ENCODE peak calls at places on chromosome 5, in five cellular contexts. Z is spleen, T is ovary, V is IMR-90, Q is A549. E is an unnamed sample.

GRCh38 chr5:97628011-97628410 is 445.0 kb upstream of the RIOK2 start:
- DNase-seq in V (peak; percentile 16), Q (no peak), Z (no peak), T (no peak), E (no peak)

GRCh38 chr5:91283899-91284298 is 99.2 kb downstream of the ARRDC3 start:
- DNase-seq in V (peak; percentile 81), Z (no peak), Q (no peak), T (no peak), E (peak; percentile 3)

GRCh38 chr5:146003852-146004251 is 67.5 kb downstream of the SH3RF2 start:
- DNase-seq in Z (no peak), V (peak; percentile 12), Q (no peak), T (no peak), E (no peak)

GRCh38 chr5:103410174-103410573 is 151.6 kb downstream of the MACIR start:
- DNase-seq in T (no peak), V (no peak), Q (no peak), Z (no peak), E (no peak)

GRCh38 chr5:169914766-169915165 is 65.5 kb downstream of the INSYN2B start:
- DNase-seq in T (peak; percentile 30), V (peak; percentile 75), Z (no peak), Q (no peak), E (no peak)

GRCh38 chr5:141597394-141597793 is 21.4 kb downstream of the DIAPH1 start:
- DNase-seq in T (no peak), Z (no peak), Q (no peak), V (no peak), E (no peak)

GRCh38 chr5:69512740-69513260 is 20.2 kb downstream of the OCLN start:
- DNase-seq in Z (no peak), Q (no peak), T (no peak), V (peak; percentile 93), E (no peak)

GRCh38 chr5:134874831-134875655 is 872 bp downstream of the TXNDC15 start:
- DNase-seq in Q (peak; percentile 51), T (peak; percentile 58), Z (peak; percentile 82), V (peak; percentile 88), E (peak; percentile 70)

GRCh38 chr5:82217917-82218316 is 60.2 kb downstream of the RPS23 start:
- DNase-seq in Q (no peak), T (no peak), Z (no peak), V (no peak), E (no peak)

GRCh38 chr5:42970636-42971559 is 69.2 kb downstream of the ANXA2R start:
- DNase-seq in T (no peak), Q (no peak), Z (no peak), V (no peak), E (peak; percentile 71)

GRCh38 chr5:143977891-143978448 is 166.0 kb downstream of the HMHB1 start:
- DNase-seq in V (no peak), Q (no peak), T (no peak), Z (no peak), E (no peak)

DNA sequence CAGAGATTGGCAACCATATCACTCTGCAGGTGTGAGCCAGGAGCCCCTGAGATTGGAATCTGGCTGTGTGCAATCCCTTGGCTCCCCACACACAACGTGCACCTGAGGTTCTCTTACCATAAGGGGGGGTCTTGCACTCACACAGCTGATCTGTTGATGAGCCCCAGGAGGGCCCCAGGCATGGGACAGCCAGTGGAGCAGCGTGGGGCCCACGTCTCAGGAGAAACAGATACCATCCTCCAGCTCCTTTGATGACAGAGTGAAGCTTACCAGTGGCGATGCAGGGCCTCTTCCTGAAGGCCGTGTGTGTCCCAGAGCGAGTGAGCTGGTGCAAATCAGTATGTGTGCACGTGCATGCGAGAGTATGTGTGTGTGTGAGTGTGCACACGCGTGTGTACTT is 287.4 kb downstream of the IRX1 start:
- DNase-seq in V (no peak), Q (no peak), Z (no peak), T (no peak), E (no peak)
- TF ChIP-seq POLR2A in V (no peak), Q (no peak), Z (no peak), T (no peak), E (no peak)

GRCh38 chr5:112419596-112420110 is 576 bp upstream of the EPB41L4A start:
- DNase-seq in T (peak; percentile 47), Q (peak; percentile 38), Z (peak; percentile 86), V (no peak), E (peak; percentile 81)
- TF ChIP-seq POLR2A in T (no peak), Q (no peak), Z (no peak), V (no peak), E (no peak)

DNA sequence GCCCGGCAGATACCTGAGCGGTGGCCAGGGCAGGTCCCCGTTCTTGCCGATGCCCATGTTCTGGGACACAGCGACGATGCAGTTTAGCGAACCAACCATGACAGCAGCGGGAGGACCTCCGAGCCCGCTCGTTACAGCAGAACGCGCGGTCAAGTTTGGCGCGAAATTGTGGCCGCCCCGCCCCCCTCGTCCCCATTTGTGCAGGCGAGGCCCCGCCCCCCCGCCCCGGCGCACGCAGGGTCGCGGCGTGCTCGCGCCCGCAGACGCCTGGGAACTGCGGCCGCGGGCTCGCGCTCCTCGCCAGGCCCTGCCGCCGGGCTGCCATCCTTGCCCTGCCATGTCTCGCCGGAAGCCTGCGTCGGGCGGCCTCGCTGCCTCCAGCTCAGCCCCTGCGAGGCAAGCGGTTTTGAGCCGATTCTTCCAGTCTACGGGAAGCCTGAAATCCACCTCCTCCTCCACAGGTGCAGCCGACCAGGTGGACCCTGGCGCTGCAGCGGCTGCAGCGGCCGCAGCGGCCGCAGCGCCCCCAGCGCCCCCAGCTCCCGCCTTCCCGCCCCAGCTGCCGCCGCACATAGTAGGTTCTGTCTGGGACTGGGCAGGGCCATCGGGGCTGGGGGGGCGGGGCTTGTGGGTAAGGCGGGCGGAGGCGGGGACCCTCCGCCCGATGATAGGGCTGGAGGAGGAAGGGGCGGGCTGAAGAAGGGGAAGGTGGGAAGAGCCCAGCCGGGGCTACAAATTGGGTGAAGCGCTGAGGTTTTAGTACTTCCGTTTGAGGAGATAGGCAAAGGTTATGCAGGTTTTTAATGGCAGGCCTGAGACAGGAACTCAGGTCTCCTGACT is at the start of the genes DHFR and MSH3:
- DNase-seq in Z (peak; percentile 96), V (peak; percentile 83), Q (peak; percentile 85), T (peak; percentile 85), E (peak; percentile 94)
- TF ChIP-seq POLR2A in Z (peak; percentile 8), V (peak; percentile 69), Q (peak; percentile 79), T (no peak), E (peak; percentile 81)

GRCh38 chr5:118711727-118712126 is 276.6 kb downstream of the DTWD2 start:
- DNase-seq in Q (no peak), Z (no peak), T (no peak), V (no peak), E (no peak)

GRCh38 chr5:118703241-118703640 is 285.1 kb downstream of the DTWD2 start:
- DNase-seq in Q (no peak), V (no peak), T (no peak), Z (no peak), E (no peak)

GRCh38 chr5:118701796-118702195 is 286.6 kb downstream of the DTWD2 start:
- DNase-seq in Z (no peak), T (no peak), V (no peak), Q (no peak), E (no peak)

GRCh38 chr5:118700510-118700909 is 287.8 kb downstream of the DTWD2 start:
- DNase-seq in Q (no peak), Z (no peak), T (no peak), V (no peak), E (no peak)

DNA sequence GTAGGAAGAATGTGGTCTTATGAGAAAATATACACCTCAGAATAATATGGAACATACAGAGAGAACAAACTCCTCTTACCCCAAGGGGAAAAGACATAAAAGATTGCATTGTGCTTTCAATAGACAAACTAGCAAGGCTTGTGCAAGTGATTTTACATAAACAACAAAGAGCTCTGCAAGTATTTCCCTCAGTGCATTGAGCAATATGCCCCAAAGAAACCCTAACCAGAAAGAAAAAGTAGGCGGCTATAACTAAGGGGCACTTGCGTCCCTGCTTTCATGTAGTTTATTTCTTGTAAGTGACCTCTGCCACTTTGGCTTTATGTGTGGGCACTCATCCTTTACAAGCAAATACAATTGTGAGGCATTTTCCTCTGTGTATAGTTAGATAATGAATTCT is 282.4 kb downstream of the DTWD2 start:
- DNase-seq in Q (no peak), V (no peak), T (no peak), Z (no peak), E (no peak)
- TF ChIP-seq POLR2A in Q (no peak), V (no peak), T (no peak), Z (no peak), E (no peak)

GRCh38 chr5:41924872-41925554 is at the start of gene FBXO4:
- DNase-seq in Z (peak; percentile 98), Q (peak; percentile 56), T (peak; percentile 84), V (peak; percentile 78), E (peak; percentile 92)
- TF ChIP-seq POLR2A in Z (peak; percentile 71), Q (peak; percentile 83), T (peak; percentile 60), V (peak; percentile 84), E (peak; percentile 93)

GRCh38 chr5:36581070-36581469 is 25.3 kb upstream of the SLC1A3 start:
- DNase-seq in Z (no peak), T (no peak), Q (no peak), V (no peak), E (no peak)
- TF ChIP-seq POLR2A in Z (no peak), T (no peak), Q (no peak), V (no peak), E (no peak)

GRCh38 chr5:151812757-151813309 is 41.1 kb downstream of the G3BP1 start:
- DNase-seq in Q (no peak), T (no peak), V (peak; percentile 54), Z (no peak), E (peak; percentile 44)
- TF ChIP-seq POLR2A in Q (no peak), T (no peak), V (no peak), Z (no peak), E (no peak)

GRCh38 chr5:139648205-139649081 is at the start of gene CXXC5:
- DNase-seq in T (peak; percentile 78), Q (peak; percentile 71), V (peak; percentile 83), Z (peak; percentile 94), E (peak; percentile 92)
- TF ChIP-seq POLR2A in T (peak; percentile 12), Q (peak; percentile 23), V (peak; percentile 70), Z (no peak), E (peak; percentile 69)

DNA sequence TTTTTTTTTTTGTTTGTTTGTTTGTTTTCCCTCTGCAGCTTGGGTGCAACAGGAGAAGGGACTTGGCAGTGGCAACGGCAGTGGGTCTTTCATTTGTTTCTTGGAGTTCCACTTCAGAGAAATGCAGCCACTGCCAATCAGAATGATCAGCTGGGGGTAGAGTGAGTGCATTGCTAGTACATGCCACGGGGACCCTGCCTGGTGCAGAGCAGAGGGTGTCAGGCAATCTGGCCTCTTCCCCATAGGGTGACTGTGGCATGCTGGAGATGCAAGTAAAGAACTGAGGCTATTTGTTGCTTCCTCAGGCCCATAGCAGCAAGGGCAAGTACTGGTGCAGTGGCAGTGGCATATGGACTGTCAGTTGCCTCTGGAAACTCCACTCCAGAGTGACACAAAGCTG is 1073.6 kb upstream of the EDIL3 start:
- DNase-seq in T (no peak), Z (no peak), Q (no peak), V (no peak), E (no peak)
- TF ChIP-seq POLR2A in T (no peak), Z (no peak), Q (no peak), V (no peak), E (no peak)